ENCODE peak calls at places on chromosomes 4 and X, in ten cellular contexts. One of them, this sample, is unnamed.

GRCh38 chrX:25079020-25079419 is 63.3 kb upstream of the ARX start:
- DNase-seq in esophagus muscularis mucosa: no peak
- DNase-seq in choroid plexus epithelial cell: no peak
- DNase-seq in psoas muscle: no peak
- DNase-seq in GM06990: no peak
- DNase-seq in thoracic aorta: no peak
- DNase-seq in HFF-Myc: no peak
- DNase-seq in osteoblast: no peak
- DNase-seq in fibroblast of lung: no peak
- DNase-seq in heart left ventricle: no peak
- DNase-seq in this sample: no peak

GRCh38 chr4:126916626-126917140 is 716.1 kb upstream of the INTU start:
- DNase-seq in esophagus muscularis mucosa: no peak
- DNase-seq in choroid plexus epithelial cell: peak
- DNase-seq in psoas muscle: no peak
- DNase-seq in GM06990: no peak
- DNase-seq in thoracic aorta: no peak
- DNase-seq in HFF-Myc: peak
- DNase-seq in osteoblast: no peak
- DNase-seq in fibroblast of lung: peak
- DNase-seq in heart left ventricle: no peak
- DNase-seq in this sample: no peak

GRCh38 chrX:142680038-142680437 is 345.7 kb upstream of the SPANXN4 start:
- DNase-seq in esophagus muscularis mucosa: no peak
- DNase-seq in choroid plexus epithelial cell: no peak
- DNase-seq in psoas muscle: no peak
- DNase-seq in GM06990: no peak
- DNase-seq in thoracic aorta: no peak
- DNase-seq in HFF-Myc: no peak
- DNase-seq in osteoblast: no peak
- DNase-seq in fibroblast of lung: no peak
- DNase-seq in heart left ventricle: no peak
- DNase-seq in this sample: no peak

GRCh38 chrX:21798677-21799219 is 40.7 kb upstream of the MBTPS2 start:
- DNase-seq in esophagus muscularis mucosa: no peak
- DNase-seq in choroid plexus epithelial cell: peak
- DNase-seq in psoas muscle: no peak
- DNase-seq in GM06990: no peak
- DNase-seq in thoracic aorta: no peak
- DNase-seq in HFF-Myc: no peak
- DNase-seq in osteoblast: peak
- DNase-seq in fibroblast of lung: peak
- DNase-seq in heart left ventricle: peak
- DNase-seq in this sample: peak

GRCh38 chrX:154598656-154599055 is 13.7 kb downstream of the CTAG1A start:
- DNase-seq in esophagus muscularis mucosa: no peak
- DNase-seq in choroid plexus epithelial cell: no peak
- DNase-seq in psoas muscle: no peak
- DNase-seq in GM06990: no peak
- DNase-seq in thoracic aorta: no peak
- DNase-seq in HFF-Myc: no peak
- DNase-seq in osteoblast: no peak
- DNase-seq in fibroblast of lung: no peak
- DNase-seq in heart left ventricle: no peak
- DNase-seq in this sample: no peak

GRCh38 chrX:69161786-69162349 is 3.4 kb downstream of the PJA1 start:
- DNase-seq in esophagus muscularis mucosa: no peak
- DNase-seq in choroid plexus epithelial cell: no peak
- DNase-seq in psoas muscle: no peak
- DNase-seq in GM06990: no peak
- DNase-seq in thoracic aorta: no peak
- DNase-seq in HFF-Myc: no peak
- DNase-seq in osteoblast: no peak
- DNase-seq in fibroblast of lung: no peak
- DNase-seq in heart left ventricle: no peak
- DNase-seq in this sample: no peak

GRCh38 chrX:119638725-119639471 is 32.7 kb upstream of the NKRF start:
- DNase-seq in esophagus muscularis mucosa: no peak
- DNase-seq in choroid plexus epithelial cell: peak
- DNase-seq in psoas muscle: no peak
- DNase-seq in GM06990: peak
- DNase-seq in thoracic aorta: no peak
- DNase-seq in HFF-Myc: no peak
- DNase-seq in osteoblast: no peak
- DNase-seq in fibroblast of lung: no peak
- DNase-seq in heart left ventricle: no peak
- DNase-seq in this sample: no peak

GRCh38 chrX:85922821-85923220 is 124.5 kb downstream of the CHM start:
- DNase-seq in esophagus muscularis mucosa: no peak
- DNase-seq in choroid plexus epithelial cell: peak
- DNase-seq in psoas muscle: no peak
- DNase-seq in GM06990: no peak
- DNase-seq in thoracic aorta: no peak
- DNase-seq in HFF-Myc: no peak
- DNase-seq in osteoblast: peak
- DNase-seq in fibroblast of lung: peak
- DNase-seq in heart left ventricle: no peak
- DNase-seq in this sample: no peak

GRCh38 chr4:102449751-102450352 is 51.3 kb upstream of the NFKB1 start:
- DNase-seq in esophagus muscularis mucosa: no peak
- DNase-seq in choroid plexus epithelial cell: peak
- DNase-seq in psoas muscle: no peak
- DNase-seq in GM06990: peak
- DNase-seq in thoracic aorta: no peak
- DNase-seq in HFF-Myc: no peak
- DNase-seq in osteoblast: peak
- DNase-seq in fibroblast of lung: peak
- DNase-seq in heart left ventricle: peak
- DNase-seq in this sample: no peak

GRCh38 chr4:177250056-177250696 is 59.5 kb upstream of the NEIL3 start:
- DNase-seq in esophagus muscularis mucosa: no peak
- DNase-seq in choroid plexus epithelial cell: peak
- DNase-seq in psoas muscle: peak
- DNase-seq in GM06990: peak
- DNase-seq in thoracic aorta: no peak
- DNase-seq in HFF-Myc: peak
- DNase-seq in osteoblast: peak
- DNase-seq in fibroblast of lung: peak
- DNase-seq in heart left ventricle: peak
- DNase-seq in this sample: peak

GRCh38 chr4:143437937-143438336 is 75.6 kb upstream of the SMARCA5 start:
- DNase-seq in esophagus muscularis mucosa: no peak
- DNase-seq in choroid plexus epithelial cell: no peak
- DNase-seq in psoas muscle: no peak
- DNase-seq in GM06990: no peak
- DNase-seq in thoracic aorta: no peak
- DNase-seq in HFF-Myc: no peak
- DNase-seq in osteoblast: no peak
- DNase-seq in fibroblast of lung: no peak
- DNase-seq in heart left ventricle: no peak
- DNase-seq in this sample: no peak

GRCh38 chrX:132118361-132118760 is 9.5 kb downstream of the FRMD7 start:
- DNase-seq in esophagus muscularis mucosa: no peak
- DNase-seq in choroid plexus epithelial cell: no peak
- DNase-seq in psoas muscle: no peak
- DNase-seq in GM06990: no peak
- DNase-seq in thoracic aorta: no peak
- DNase-seq in HFF-Myc: no peak
- DNase-seq in osteoblast: no peak
- DNase-seq in fibroblast of lung: no peak
- DNase-seq in heart left ventricle: no peak
- DNase-seq in this sample: no peak

DNA sequence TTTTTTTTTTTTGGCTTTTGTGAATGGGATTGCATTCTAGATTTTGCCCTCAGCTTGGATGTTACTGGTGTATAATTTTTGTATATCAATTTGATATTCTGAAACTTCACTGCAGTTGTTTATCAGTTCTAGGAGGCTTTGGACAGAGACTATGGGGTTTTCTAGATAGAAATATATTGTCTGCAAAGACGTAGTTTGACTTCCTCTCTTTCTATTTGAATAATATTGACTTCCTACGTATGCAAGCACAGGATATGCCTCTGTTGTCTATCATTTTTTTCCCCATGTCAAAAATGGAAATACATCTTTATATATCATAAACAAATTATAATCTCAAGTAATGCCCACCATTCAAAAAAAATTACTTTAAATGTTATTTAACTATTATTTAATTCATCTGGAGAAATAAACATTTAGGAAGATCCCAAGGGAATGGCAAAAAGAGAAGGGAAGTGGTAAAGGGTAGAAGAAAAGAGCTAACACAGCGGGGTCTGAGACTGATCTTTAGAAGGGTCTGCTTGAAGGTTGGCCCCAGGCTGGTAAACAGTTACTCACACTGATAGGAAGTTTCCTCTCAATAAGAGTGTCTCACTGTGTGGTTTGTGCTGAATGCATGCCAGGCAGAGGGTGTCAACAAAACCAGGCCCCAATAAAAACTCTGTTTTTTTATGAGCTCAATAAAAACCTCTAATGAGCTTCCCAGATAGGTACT is 35.7 kb downstream of the ZNF518B start:
- DNase-seq in esophagus muscularis mucosa: no peak
- DNase-seq in choroid plexus epithelial cell: no peak
- DNase-seq in psoas muscle: no peak
- DNase-seq in GM06990: no peak
- DNase-seq in thoracic aorta: no peak
- DNase-seq in HFF-Myc: no peak
- DNase-seq in osteoblast: no peak
- DNase-seq in fibroblast of lung: no peak
- DNase-seq in heart left ventricle: no peak
- DNase-seq in this sample: no peak
- H3K4me3 ChIP-seq in esophagus muscularis mucosa: no peak
- H3K4me3 ChIP-seq in choroid plexus epithelial cell: no peak
- H3K4me3 ChIP-seq in psoas muscle: no peak
- H3K4me3 ChIP-seq in GM06990: no peak
- H3K4me3 ChIP-seq in thoracic aorta: no peak
- H3K4me3 ChIP-seq in HFF-Myc: no peak
- H3K4me3 ChIP-seq in osteoblast: no peak
- H3K4me3 ChIP-seq in fibroblast of lung: no peak
- H3K4me3 ChIP-seq in heart left ventricle: no peak
- H3K4me3 ChIP-seq in this sample: no peak

GRCh38 chr4:121876070-121876469 is 5.8 kb upstream of the BBS7 start:
- DNase-seq in esophagus muscularis mucosa: no peak
- DNase-seq in choroid plexus epithelial cell: no peak
- DNase-seq in psoas muscle: no peak
- DNase-seq in GM06990: no peak
- DNase-seq in thoracic aorta: no peak
- DNase-seq in HFF-Myc: no peak
- DNase-seq in osteoblast: no peak
- DNase-seq in fibroblast of lung: no peak
- DNase-seq in heart left ventricle: no peak
- DNase-seq in this sample: no peak
- TF ChIP-seq CTCF in esophagus muscularis mucosa: no peak
- TF ChIP-seq CTCF in choroid plexus epithelial cell: no peak
- TF ChIP-seq CTCF in psoas muscle: no peak
- TF ChIP-seq CTCF in GM06990: no peak
- TF ChIP-seq CTCF in thoracic aorta: no peak
- TF ChIP-seq CTCF in HFF-Myc: no peak
- TF ChIP-seq CTCF in osteoblast: no peak
- TF ChIP-seq CTCF in fibroblast of lung: no peak
- TF ChIP-seq CTCF in heart left ventricle: no peak
- TF ChIP-seq CTCF in this sample: no peak

GRCh38 chr4:53654300-53654758 is 63.0 kb upstream of the LNX1 start:
- DNase-seq in esophagus muscularis mucosa: no peak
- DNase-seq in choroid plexus epithelial cell: no peak
- DNase-seq in psoas muscle: no peak
- DNase-seq in GM06990: peak
- DNase-seq in thoracic aorta: peak
- DNase-seq in HFF-Myc: no peak
- DNase-seq in osteoblast: peak
- DNase-seq in fibroblast of lung: peak
- DNase-seq in heart left ventricle: no peak
- DNase-seq in this sample: peak

GRCh38 chr4:53658029-53658428 is 66.7 kb upstream of the LNX1 start:
- DNase-seq in esophagus muscularis mucosa: no peak
- DNase-seq in choroid plexus epithelial cell: no peak
- DNase-seq in psoas muscle: no peak
- DNase-seq in GM06990: no peak
- DNase-seq in thoracic aorta: no peak
- DNase-seq in HFF-Myc: no peak
- DNase-seq in osteoblast: no peak
- DNase-seq in fibroblast of lung: no peak
- DNase-seq in heart left ventricle: no peak
- DNase-seq in this sample: no peak

GRCh38 chr4:53659112-53659511 is 67.8 kb upstream of the LNX1 start:
- DNase-seq in esophagus muscularis mucosa: no peak
- DNase-seq in choroid plexus epithelial cell: no peak
- DNase-seq in psoas muscle: no peak
- DNase-seq in GM06990: no peak
- DNase-seq in thoracic aorta: no peak
- DNase-seq in HFF-Myc: no peak
- DNase-seq in osteoblast: no peak
- DNase-seq in fibroblast of lung: no peak
- DNase-seq in heart left ventricle: no peak
- DNase-seq in this sample: no peak

GRCh38 chr4:53653484-53654053 is 62.3 kb upstream of the LNX1 start:
- DNase-seq in esophagus muscularis mucosa: no peak
- DNase-seq in choroid plexus epithelial cell: peak
- DNase-seq in psoas muscle: no peak
- DNase-seq in GM06990: peak
- DNase-seq in thoracic aorta: no peak
- DNase-seq in HFF-Myc: no peak
- DNase-seq in osteoblast: no peak
- DNase-seq in fibroblast of lung: peak
- DNase-seq in heart left ventricle: no peak
- DNase-seq in this sample: no peak

DNA sequence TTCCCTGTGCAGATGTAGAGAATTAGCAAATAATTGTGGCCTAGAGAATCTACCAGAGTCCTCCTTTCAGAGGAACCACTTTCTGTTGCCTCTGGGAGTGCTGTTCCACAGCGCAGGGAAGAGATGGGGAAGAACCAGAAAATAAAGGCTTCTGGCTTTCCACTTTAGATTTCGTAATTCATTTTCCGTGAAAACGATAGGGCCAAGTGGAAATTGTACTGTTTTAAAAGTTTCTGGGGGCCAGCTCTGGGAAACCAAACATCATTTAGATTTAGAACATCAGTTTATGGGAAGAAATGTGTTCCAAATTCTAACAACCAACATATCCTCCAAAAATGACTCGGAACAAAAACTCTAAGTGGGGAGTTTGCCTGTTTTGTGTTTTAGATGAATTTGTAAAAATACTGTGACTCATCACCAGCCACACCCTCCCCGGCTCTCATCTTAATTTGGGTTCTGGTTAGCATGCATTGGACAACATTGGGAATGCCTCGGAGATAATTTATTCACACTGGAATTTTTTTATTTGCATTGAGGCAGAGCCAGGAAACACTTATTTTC is 65.2 kb upstream of the LNX1 start:
- DNase-seq in esophagus muscularis mucosa: no peak
- DNase-seq in choroid plexus epithelial cell: peak
- DNase-seq in psoas muscle: no peak
- DNase-seq in GM06990: no peak
- DNase-seq in thoracic aorta: no peak
- DNase-seq in HFF-Myc: peak
- DNase-seq in osteoblast: peak
- DNase-seq in fibroblast of lung: peak
- DNase-seq in heart left ventricle: no peak
- DNase-seq in this sample: no peak
- H3K4me3 ChIP-seq in esophagus muscularis mucosa: no peak
- H3K4me3 ChIP-seq in choroid plexus epithelial cell: no peak
- H3K4me3 ChIP-seq in psoas muscle: no peak
- H3K4me3 ChIP-seq in GM06990: no peak
- H3K4me3 ChIP-seq in thoracic aorta: no peak
- H3K4me3 ChIP-seq in HFF-Myc: no peak
- H3K4me3 ChIP-seq in osteoblast: peak
- H3K4me3 ChIP-seq in fibroblast of lung: no peak
- H3K4me3 ChIP-seq in heart left ventricle: no peak
- H3K4me3 ChIP-seq in this sample: no peak

GRCh38 chrX:15816453-15816838 is 26.2 kb downstream of the ZRSR2 start:
- DNase-seq in esophagus muscularis mucosa: no peak
- DNase-seq in choroid plexus epithelial cell: no peak
- DNase-seq in psoas muscle: no peak
- DNase-seq in GM06990: no peak
- DNase-seq in thoracic aorta: no peak
- DNase-seq in HFF-Myc: no peak
- DNase-seq in osteoblast: no peak
- DNase-seq in fibroblast of lung: peak
- DNase-seq in heart left ventricle: no peak
- DNase-seq in this sample: no peak
- TF ChIP-seq CTCF in esophagus muscularis mucosa: no peak
- TF ChIP-seq CTCF in choroid plexus epithelial cell: no peak
- TF ChIP-seq CTCF in psoas muscle: no peak
- TF ChIP-seq CTCF in GM06990: no peak
- TF ChIP-seq CTCF in thoracic aorta: no peak
- TF ChIP-seq CTCF in HFF-Myc: no peak
- TF ChIP-seq CTCF in osteoblast: no peak
- TF ChIP-seq CTCF in fibroblast of lung: no peak
- TF ChIP-seq CTCF in heart left ventricle: no peak
- TF ChIP-seq CTCF in this sample: no peak

This sample was measured in retinal pigment epithelial cell.